ENCODE peak calls at places on chromosome 4, in four cellular contexts. One of them, this sample, is unnamed.

GRCh38 chr4:184097240-184097619 is 120.4 kb downstream of the ENPP6 start:
- DNase-seq in mesendoderm: peak; percentile 79
- DNase-seq in AG08395: peak; percentile 25
- DNase-seq in stimulated activated CD4-positive, alpha-beta T cell treated with anti-CD3 and anti-CD28 coated beads, Interleukin-1b, Interleukin-23, amount 100 ng/mL, for 4 hours: no peak
- DNase-seq in this sample: peak; percentile 46

GRCh38 chr4:113537183-113537977 is 224.2 kb downstream of the CAMK2D start:
- DNase-seq in mesendoderm: no peak
- DNase-seq in AG08395: no peak
- DNase-seq in stimulated activated CD4-positive, alpha-beta T cell treated with anti-CD3 and anti-CD28 coated beads, Interleukin-1b, Interleukin-23, amount 100 ng/mL, for 4 hours: no peak
- DNase-seq in this sample: peak; percentile 60

GRCh38 chr4:103902730-103903129 is 182.9 kb upstream of the TACR3 start:
- DNase-seq in mesendoderm: no peak
- DNase-seq in AG08395: no peak
- DNase-seq in stimulated activated CD4-positive, alpha-beta T cell treated with anti-CD3 and anti-CD28 coated beads, Interleukin-1b, Interleukin-23, amount 100 ng/mL, for 4 hours: no peak
- DNase-seq in this sample: no peak

GRCh38 chr4:182807346-182807745 is 109.8 kb downstream of the DCTD start:
- DNase-seq in mesendoderm: no peak
- DNase-seq in AG08395: no peak
- DNase-seq in stimulated activated CD4-positive, alpha-beta T cell treated with anti-CD3 and anti-CD28 coated beads, Interleukin-1b, Interleukin-23, amount 100 ng/mL, for 4 hours: no peak
- DNase-seq in this sample: no peak

GRCh38 chr4:108415389-108415788 is 205.0 kb upstream of the RPL34 start:
- DNase-seq in mesendoderm: no peak
- DNase-seq in AG08395: no peak
- DNase-seq in stimulated activated CD4-positive, alpha-beta T cell treated with anti-CD3 and anti-CD28 coated beads, Interleukin-1b, Interleukin-23, amount 100 ng/mL, for 4 hours: no peak
- DNase-seq in this sample: no peak

GRCh38 chr4:94721310-94721709 is 36.4 kb upstream of the BMPR1B start:
- DNase-seq in mesendoderm: no peak
- DNase-seq in AG08395: no peak
- DNase-seq in stimulated activated CD4-positive, alpha-beta T cell treated with anti-CD3 and anti-CD28 coated beads, Interleukin-1b, Interleukin-23, amount 100 ng/mL, for 4 hours: no peak
- DNase-seq in this sample: no peak

GRCh38 chr4:149980941-149981340 is 97.3 kb upstream of the DCLK2 start:
- DNase-seq in mesendoderm: peak; percentile 54
- DNase-seq in AG08395: peak; percentile 69
- DNase-seq in stimulated activated CD4-positive, alpha-beta T cell treated with anti-CD3 and anti-CD28 coated beads, Interleukin-1b, Interleukin-23, amount 100 ng/mL, for 4 hours: peak; percentile 12
- DNase-seq in this sample: peak; percentile 37

GRCh38 chr4:121324331-121324730 is 56.5 kb downstream of the QRFPR start:
- DNase-seq in mesendoderm: no peak
- DNase-seq in AG08395: no peak
- DNase-seq in stimulated activated CD4-positive, alpha-beta T cell treated with anti-CD3 and anti-CD28 coated beads, Interleukin-1b, Interleukin-23, amount 100 ng/mL, for 4 hours: no peak
- DNase-seq in this sample: no peak

GRCh38 chr4:89306486-89307184 is 965 bp downstream of the GPRIN3 start:
- DNase-seq in mesendoderm: no peak
- DNase-seq in AG08395: no peak
- DNase-seq in stimulated activated CD4-positive, alpha-beta T cell treated with anti-CD3 and anti-CD28 coated beads, Interleukin-1b, Interleukin-23, amount 100 ng/mL, for 4 hours: no peak
- DNase-seq in this sample: no peak

GRCh38 chr4:186738421-186738820 is 14.8 kb upstream of the FAT1 start:
- DNase-seq in mesendoderm: no peak
- DNase-seq in AG08395: no peak
- DNase-seq in stimulated activated CD4-positive, alpha-beta T cell treated with anti-CD3 and anti-CD28 coated beads, Interleukin-1b, Interleukin-23, amount 100 ng/mL, for 4 hours: no peak
- DNase-seq in this sample: no peak

This sample was measured in cerebellum.